ENCODE peak calls at places on chromosomes 7 and 10, in eight cellular contexts. O is thyroid gland, J is heart left ventricle, M is breast epithelium, D is IMR-90, Q is A549, B is Peyer's patch, S is testis. C is an unnamed sample.

GRCh38 chr7:23530355-23530754 is 1.4 kb downstream of the TRA2A start:
- DNase-seq in B (no peak), O (peak), D (peak), S (no peak), M (no peak), J (no peak), Q (peak), C (no peak)

GRCh38 chr10:17617031-17617911 is at the start of gene HACD1:
- DNase-seq in O (peak), Q (peak), M (peak), J (peak), D (peak), B (peak), S (peak), C (peak)

GRCh38 chr7:157432541-157432956 is 95.7 kb downstream of the DNAJB6 start:
- DNase-seq in J (no peak), S (peak), M (peak), Q (peak), O (peak), D (peak), B (peak), C (peak)

GRCh38 chr7:127745445-127745844 is 93.5 kb downstream of the SND1 start:
- DNase-seq in O (no peak), B (no peak), S (no peak), J (no peak), M (no peak), D (no peak), Q (no peak), C (no peak)

GRCh38 chr10:15189133-15189881 is 20.8 kb upstream of the NMT2 start:
- DNase-seq in Q (no peak), S (no peak), O (no peak), D (no peak), B (no peak), J (no peak), M (no peak), C (no peak)

GRCh38 chr10:62760401-62760800 is 44.1 kb upstream of the ADO start:
- DNase-seq in J (peak), B (no peak), Q (no peak), S (no peak), D (no peak), M (no peak), O (no peak), C (no peak)

GRCh38 chr10:51113007-51113406 is 38.7 kb downstream of the PRKG1 start:
- DNase-seq in M (no peak), J (no peak), B (no peak), O (no peak), D (no peak), Q (no peak), S (no peak), C (no peak)

GRCh38 chr7:44697136-44698045 is 51.3 kb upstream of the ZMIZ2 start:
- DNase-seq in Q (no peak), J (peak), D (no peak), M (no peak), S (no peak), B (no peak), O (no peak), C (peak)

GRCh38 chr7:51592822-51593221 is 276.2 kb upstream of the COBL start:
- DNase-seq in Q (no peak), M (no peak), D (no peak), J (no peak), B (no peak), S (no peak), O (no peak), C (no peak)

GRCh38 chr10:29598861-29599311 is 35.9 kb downstream of the SVIL start:
- DNase-seq in B (no peak), D (peak), S (peak), J (no peak), M (no peak), O (no peak), Q (no peak), C (peak)

GRCh38 chr7:4689668-4690067 is 7.6 kb downstream of the FOXK1 start:
- DNase-seq in J (no peak), M (no peak), S (no peak), O (peak), Q (no peak), B (no peak), D (no peak), C (no peak)

GRCh38 chr7:158885624-158886023 is 29.3 kb downstream of the DYNC2I1 start:
- DNase-seq in O (no peak), D (peak), B (no peak), Q (peak), S (no peak), M (no peak), J (no peak), C (no peak)

GRCh38 chr10:131666091-131666490 is 234.7 kb upstream of the PPP2R2D start:
- DNase-seq in Q (no peak), J (no peak), D (no peak), O (no peak), B (no peak), S (no peak), M (no peak), C (no peak)

GRCh38 chr7:130430841-130431713 is 9.7 kb downstream of the CEP41 start:
- DNase-seq in B (no peak), J (peak), D (peak), Q (no peak), S (no peak), O (no peak), M (no peak), C (no peak)

GRCh38 chr7:69076566-69076965 is 521.7 kb upstream of the AUTS2 start:
- DNase-seq in M (no peak), J (no peak), S (no peak), O (peak), D (no peak), B (no peak), Q (no peak), C (no peak)

GRCh38 chr7:94400643-94401042 is 5.9 kb downstream of the COL1A2 start:
- DNase-seq in M (no peak), B (no peak), J (no peak), S (no peak), O (no peak), D (no peak), Q (no peak), C (no peak)

GRCh38 chr10:2791774-2792443 is 275.4 kb upstream of the PFKP start:
- DNase-seq in O (no peak), J (no peak), S (no peak), Q (no peak), D (no peak), B (no peak), M (no peak), C (no peak)

GRCh38 chr10:31876616-31877352 is 51.8 kb downstream of the ARHGAP12 start:
- DNase-seq in M (no peak), S (no peak), B (no peak), D (no peak), O (no peak), J (no peak), Q (no peak), C (no peak)

GRCh38 chr10:52442576-52442975 is 128.5 kb downstream of the DKK1 start:
- DNase-seq in Q (no peak), O (no peak), B (no peak), J (no peak), D (peak), M (no peak), S (no peak), C (no peak)

GRCh38 chr10:22436893-22437619 is 91.8 kb downstream of the SPAG6 start:
- DNase-seq in Q (no peak), M (peak), S (peak), O (peak), D (peak), J (peak), B (peak), C (peak)

GRCh38 chr7:159078193-159078910 is 66.3 kb downstream of the VIPR2 start:
- DNase-seq in S (peak), O (no peak), B (no peak), D (no peak), Q (no peak), M (no peak), J (no peak), C (peak)

GRCh38 chr10:125639846-125640245 is 43.1 kb downstream of the TEX36 start:
- DNase-seq in D (no peak), S (no peak), M (no peak), Q (no peak), O (no peak), B (no peak), J (no peak), C (no peak)

GRCh38 chr10:107865691-107866090 is 701.2 kb upstream of the SORCS1 start:
- DNase-seq in B (no peak), J (no peak), O (no peak), S (no peak), M (no peak), D (no peak), Q (no peak), C (no peak)

GRCh38 chr7:134954197-134955082 is 31.9 kb upstream of the AGBL3 start:
- DNase-seq in S (no peak), M (no peak), Q (peak), D (peak), J (no peak), O (no peak), B (no peak), C (no peak)

GRCh38 chr10:28928484-28928883 is 251.2 kb downstream of the BAMBI start:
- DNase-seq in O (no peak), S (no peak), J (no peak), D (no peak), Q (no peak), M (no peak), B (no peak), C (no peak)

GRCh38 chr10:71684356-71685173 is 35.0 kb downstream of the C10orf105 start:
- DNase-seq in B (no peak), Q (no peak), J (peak), O (no peak), S (no peak), D (no peak), M (no peak), C (no peak)

GRCh38 chr7:232571-233455 is 40.4 kb downstream of the FAM20C start:
- DNase-seq in S (no peak), D (peak), M (no peak), B (no peak), J (no peak), Q (no peak), O (peak), C (no peak)

GRCh38 chr10:108404155-108404554 is 1239.6 kb upstream of the SORCS1 start:
- DNase-seq in S (no peak), B (no peak), J (no peak), M (no peak), Q (no peak), D (no peak), O (no peak), C (no peak)

GRCh38 chr7:18505870-18506460 is 10.4 kb downstream of the HDAC9 start:
- DNase-seq in M (no peak), D (peak), Q (no peak), O (no peak), J (no peak), B (no peak), S (no peak), C (no peak)

GRCh38 chr7:37287093-37287492 is 161.6 kb downstream of the ELMO1 start:
- DNase-seq in M (no peak), B (no peak), O (no peak), S (no peak), Q (no peak), D (no peak), J (no peak), C (no peak)

GRCh38 chr10:36111676-36112075 is 469.6 kb upstream of the FZD8 start:
- DNase-seq in M (no peak), J (no peak), B (no peak), O (no peak), Q (no peak), S (no peak), D (no peak), C (no peak)

GRCh38 chr10:43229208-43230061 is 37.4 kb downstream of the RASGEF1A start:
- DNase-seq in Q (peak), S (no peak), M (peak), D (no peak), B (peak), O (peak), J (peak), C (no peak)

GRCh38 chr10:43386981-43387677 is 15.7 kb downstream of the FXYD4 start:
- DNase-seq in J (no peak), Q (no peak), D (no peak), O (no peak), S (no peak), B (peak), M (peak), C (no peak)

GRCh38 chr10:120688928-120689327 is 162.2 kb upstream of the WDR11 start:
- DNase-seq in D (no peak), Q (no peak), J (no peak), M (no peak), S (no peak), B (no peak), O (no peak), C (no peak)

GRCh38 chr10:30751678-30752331 is 122.3 kb upstream of the LYZL2 start:
- DNase-seq in D (peak), M (peak), O (peak), S (no peak), B (no peak), Q (peak), J (peak), C (peak)

DNA sequence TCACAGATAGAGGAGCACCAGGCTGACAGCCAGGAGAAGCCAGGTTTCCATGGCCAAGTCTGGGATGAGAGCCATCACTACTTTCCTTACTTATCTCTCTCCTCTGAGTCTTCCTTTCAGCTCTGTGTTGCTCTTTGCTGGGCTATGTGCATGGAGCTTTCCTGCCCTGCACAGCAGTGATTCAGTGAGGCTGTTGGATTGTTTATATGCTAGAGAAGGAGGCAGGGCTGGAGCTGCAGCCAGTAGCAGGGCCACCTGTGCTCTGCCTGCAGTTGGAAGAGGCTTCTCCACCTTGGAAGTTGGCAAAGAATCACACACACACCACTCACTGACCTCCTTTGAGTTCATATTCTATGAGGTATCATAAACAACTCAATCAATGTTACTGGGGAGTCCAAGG is at the start of gene CYP3A4:
- DNase-seq in B (peak), D (no peak), M (no peak), Q (no peak), J (no peak), S (no peak), O (no peak), C (no peak)
- TF ChIP-seq POLR2A in B (peak), D (no peak), M (no peak), Q (no peak), J (no peak), S (no peak), O (no peak), C (no peak)

GRCh38 chr10:103852856-103853255 is 2.5 kb downstream of the SH3PXD2A start:
- DNase-seq in Q (no peak), J (no peak), S (no peak), D (peak), O (no peak), M (no peak), B (no peak), C (no peak)
- H3K4me3 ChIP-seq in Q (no peak), J (no peak), S (no peak), D (no peak), O (no peak), M (no peak), B (no peak), C (no peak)

GRCh38 chr10:58399410-58399809 is 14.2 kb downstream of the TFAM start:
- DNase-seq in Q (no peak), O (no peak), M (no peak), J (no peak), D (peak), S (no peak), B (no peak), C (no peak)

GRCh38 chr10:58394471-58394870 is 9.3 kb downstream of the TFAM start:
- DNase-seq in D (no peak), Q (no peak), M (no peak), S (no peak), J (no peak), B (no peak), O (no peak), C (no peak)

GRCh38 chr10:58400609-58401008 is 15.4 kb downstream of the TFAM start:
- DNase-seq in Q (no peak), M (no peak), J (no peak), D (peak), O (no peak), B (no peak), S (no peak), C (no peak)

GRCh38 chr10:58396057-58396456 is 10.8 kb downstream of the TFAM start:
- DNase-seq in J (no peak), Q (no peak), S (no peak), B (no peak), O (no peak), D (no peak), M (no peak), C (no peak)

GRCh38 chr10:58397830-58398229 is 12.6 kb downstream of the TFAM start:
- DNase-seq in S (no peak), J (no peak), B (no peak), Q (no peak), O (no peak), D (no peak), M (no peak), C (no peak)
- TF ChIP-seq POLR2A in S (no peak), J (no peak), B (no peak), Q (no peak), O (no peak), D (no peak), M (no peak), C (no peak)

DNA sequence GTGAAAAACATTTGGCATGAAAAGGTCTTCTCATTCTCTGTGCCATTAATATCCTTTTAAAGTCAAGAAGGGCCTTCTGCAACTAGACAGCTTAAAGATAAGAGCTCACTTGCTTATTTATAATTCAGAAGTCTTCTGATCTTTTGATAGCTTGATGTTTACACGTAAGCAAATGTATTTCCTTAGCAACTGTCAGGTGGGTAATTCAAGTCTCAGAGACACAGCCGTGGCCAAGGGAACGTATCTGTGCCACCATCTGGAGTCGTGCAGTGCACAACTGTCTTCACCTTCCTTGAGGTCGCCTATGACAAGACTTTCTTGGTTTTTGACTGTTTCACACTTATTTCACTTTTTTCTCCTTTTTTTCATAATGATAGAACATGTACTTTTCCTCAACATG is 4.0 kb upstream of the NEBL start:
- DNase-seq in O (no peak), J (no peak), M (no peak), S (no peak), D (no peak), Q (no peak), B (no peak), C (no peak)
- H3K4me3 ChIP-seq in O (no peak), J (no peak), M (no peak), S (no peak), D (no peak), Q (no peak), B (no peak), C (no peak)

GRCh38 chr10:119132521-119133345 is 28.8 kb downstream of the DENND10 start:
- DNase-seq in D (no peak), B (no peak), M (no peak), J (no peak), Q (no peak), O (no peak), S (no peak), C (no peak)

GRCh38 chr10:119136084-119136483 is 29.4 kb downstream of the SFXN4 start:
- DNase-seq in O (no peak), Q (no peak), B (no peak), D (peak), J (no peak), S (no peak), M (no peak), C (peak)

GRCh38 chr10:119129721-119130120 is 25.8 kb downstream of the DENND10 start:
- DNase-seq in J (no peak), D (peak), O (no peak), M (no peak), B (no peak), Q (no peak), S (no peak), C (peak)

GRCh38 chr10:119135517-119135890 is 30.0 kb downstream of the SFXN4 start:
- DNase-seq in J (no peak), M (no peak), O (no peak), B (no peak), Q (no peak), S (no peak), D (peak), C (peak)

GRCh38 chr10:119131512-119132240 is 27.8 kb downstream of the DENND10 start:
- DNase-seq in Q (no peak), O (no peak), M (no peak), D (peak), B (no peak), J (no peak), S (no peak), C (peak)
- TF ChIP-seq POLR2A in Q (no peak), O (no peak), M (no peak), D (no peak), B (no peak), J (no peak), S (no peak), C (no peak)

GRCh38 chr10:1044964-1045363 is 4.0 kb downstream of the IDI1 start:
- DNase-seq in J (no peak), S (no peak), D (no peak), B (no peak), Q (no peak), M (no peak), O (no peak), C (no peak)

GRCh38 chr10:1041514-1041913 is 7.4 kb downstream of the IDI1 start:
- DNase-seq in S (no peak), J (no peak), O (no peak), Q (no peak), B (no peak), D (no peak), M (no peak), C (no peak)

GRCh38 chr10:1043532-1043995 is 5.4 kb downstream of the IDI1 start:
- DNase-seq in J (no peak), S (no peak), B (no peak), O (no peak), Q (no peak), D (no peak), M (no peak), C (peak)

GRCh38 chr10:1045415-1045814 is 3.5 kb downstream of the IDI1 start:
- DNase-seq in O (no peak), B (no peak), Q (no peak), D (no peak), S (no peak), M (no peak), J (no peak), C (no peak)

DNA sequence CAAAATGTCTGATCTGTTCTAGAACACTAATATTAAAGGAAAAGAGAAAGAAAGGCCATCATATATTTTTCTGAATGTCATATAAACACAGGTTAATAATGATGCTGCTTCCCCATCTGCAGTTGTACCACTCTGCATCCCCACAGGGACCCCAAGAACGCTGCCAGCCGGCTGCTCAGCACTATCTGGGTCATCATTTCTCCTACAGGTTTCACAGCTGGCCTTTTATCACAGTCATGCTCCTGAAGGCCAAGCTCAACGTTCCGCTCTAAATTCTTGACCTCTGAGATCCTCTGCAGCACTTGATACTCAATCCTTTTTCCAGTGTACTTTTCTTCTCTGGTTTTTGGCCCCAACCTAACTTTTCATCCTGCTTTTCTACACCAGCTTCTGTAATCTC is 4.8 kb downstream of the IDI1 start:
- DNase-seq in D (no peak), S (no peak), J (no peak), B (no peak), O (no peak), M (no peak), Q (no peak), C (no peak)
- H3K4me3 ChIP-seq in D (no peak), S (no peak), J (no peak), B (no peak), O (no peak), M (no peak), Q (no peak), C (no peak)

GRCh38 chr7:84904561-84904960 is 282.3 kb downstream of the SEMA3D start:
- DNase-seq in D (no peak), J (no peak), B (no peak), S (no peak), O (no peak), Q (no peak), M (no peak), C (no peak)

GRCh38 chr7:84895563-84895962 is 291.3 kb downstream of the SEMA3D start:
- DNase-seq in Q (no peak), B (no peak), S (no peak), J (no peak), O (no peak), M (no peak), D (no peak), C (no peak)

GRCh38 chr7:84901366-84901765 is 285.5 kb downstream of the SEMA3D start:
- DNase-seq in M (no peak), B (no peak), J (no peak), D (no peak), Q (no peak), S (no peak), O (no peak), C (no peak)

DNA sequence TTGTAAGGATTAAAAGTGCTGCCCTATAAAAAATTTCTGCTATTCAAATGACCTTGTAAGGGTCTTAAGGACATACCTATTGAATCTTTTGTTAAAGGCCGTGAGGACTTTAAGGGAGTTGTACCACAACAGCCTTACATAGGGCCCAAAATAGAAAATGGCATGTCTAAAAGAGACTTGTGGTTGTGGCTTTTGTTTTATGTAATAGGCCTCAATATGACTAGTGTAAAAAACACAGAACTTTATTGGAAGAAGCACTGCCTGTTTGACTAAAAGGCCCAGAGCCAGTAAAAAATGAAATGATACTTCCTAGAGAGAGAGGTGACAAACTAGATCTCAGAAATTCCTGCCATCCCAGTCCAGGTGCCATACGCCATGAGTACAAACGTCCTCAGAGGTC is 286.6 kb downstream of the SEMA3D start:
- DNase-seq in M (no peak), O (no peak), B (no peak), Q (no peak), D (no peak), J (no peak), S (no peak), C (no peak)
- TF ChIP-seq POLR2A in M (no peak), O (no peak), B (no peak), Q (no peak), D (no peak), J (no peak), S (no peak), C (no peak)